ENCODE peak calls at places on chromosome 15, in nine cellular contexts. Y, C, B, Q, G, X, W, F and N are unnamed samples.

GRCh38 chr15:43749690-43750345 is 3.6 kb downstream of the PDIA3 start:
- DNase-seq in Y (no peak), C (peak), B (no peak), Q (no peak), G (no peak), X (no peak), W (no peak), F (no peak), N (no peak)

GRCh38 chr15:53759333-53759975 is at the start of gene WDR72:
- DNase-seq in Y (no peak), C (no peak), B (no peak), Q (no peak), G (no peak), X (no peak), W (peak), F (peak), N (peak)

GRCh38 chr15:29936353-29937049 is 114.2 kb upstream of the TJP1 start:
- DNase-seq in Y (no peak), C (no peak), B (no peak), Q (no peak), G (no peak), X (no peak), W (no peak), F (no peak), N (no peak)

GRCh38 chr15:100723323-100723801 is 121.0 kb downstream of the ASB7 start:
- DNase-seq in Y (no peak), C (no peak), B (no peak), Q (no peak), G (no peak), X (no peak), W (peak), F (no peak), N (no peak)

GRCh38 chr15:65423150-65423976 is 616 bp upstream of the IGDCC4 start:
- DNase-seq in Y (no peak), C (no peak), B (no peak), Q (no peak), G (no peak), X (no peak), W (no peak), F (no peak), N (peak)

GRCh38 chr15:56978898-56979662 is 60.6 kb downstream of the TCF12 start:
- DNase-seq in Y (no peak), C (no peak), B (no peak), Q (no peak), G (no peak), X (no peak), W (no peak), F (no peak), N (no peak)

GRCh38 chr15:57591822-57592367 is at the start of gene MYZAP:
- DNase-seq in Y (peak), C (peak), B (no peak), Q (peak), G (no peak), X (peak), W (no peak), F (peak), N (peak)

GRCh38 chr15:88433046-88433685 is 34.0 kb downstream of the MRPL46 start:
- DNase-seq in Y (no peak), C (no peak), B (no peak), Q (no peak), G (no peak), X (no peak), W (no peak), F (no peak), N (no peak)

GRCh38 chr15:41892621-41893421 is 1.0 kb downstream of the SPTBN5 start:
- DNase-seq in Y (no peak), C (peak), B (no peak), Q (peak), G (no peak), X (no peak), W (no peak), F (peak), N (peak)

GRCh38 chr15:29968099-29968892 is 114.5 kb upstream of the GOLGA8J start:
- DNase-seq in Y (peak), C (no peak), B (peak), Q (no peak), G (no peak), X (peak), W (no peak), F (peak), N (peak)

GRCh38 chr15:44102675-44103254 is 92.3 kb downstream of the FRMD5 start:
- DNase-seq in Y (peak), C (no peak), B (peak), Q (no peak), G (peak), X (no peak), W (peak), F (no peak), N (peak)

GRCh38 chr15:72057548-72058091 is 60.3 kb downstream of the MYO9A start:
- DNase-seq in Y (peak), C (no peak), B (no peak), Q (no peak), G (no peak), X (no peak), W (no peak), F (no peak), N (no peak)

GRCh38 chr15:96273317-96274086 is 57.0 kb upstream of the NR2F2 start:
- DNase-seq in Y (peak), C (no peak), B (no peak), Q (no peak), G (peak), X (peak), W (peak), F (peak), N (no peak)

GRCh38 chr15:79431636-79432344 is at the start of gene MINAR1:
- DNase-seq in Y (peak), C (no peak), B (peak), Q (no peak), G (no peak), X (peak), W (no peak), F (peak), N (peak)

GRCh38 chr15:90325677-90326200 is 26.3 kb upstream of the ZNF774 start:
- DNase-seq in Y (no peak), C (no peak), B (no peak), Q (no peak), G (no peak), X (no peak), W (no peak), F (no peak), N (no peak)

GRCh38 chr15:89378699-89379422 is 44.2 kb upstream of the POLG start:
- DNase-seq in Y (no peak), C (no peak), B (no peak), Q (no peak), G (no peak), X (no peak), W (no peak), F (no peak), N (no peak)

GRCh38 chr15:88391700-88392099 is 75.5 kb downstream of the MRPL46 start:
- DNase-seq in Y (no peak), C (no peak), B (no peak), Q (no peak), G (no peak), X (no peak), W (no peak), F (no peak), N (no peak)

GRCh38 chr15:25587616-25588340 is 149.0 kb upstream of the UBE3A start:
- DNase-seq in Y (no peak), C (no peak), B (no peak), Q (no peak), G (no peak), X (no peak), W (no peak), F (no peak), N (no peak)

GRCh38 chr15:48962662-48963523 is 826 bp downstream of the SHC4 start:
- DNase-seq in Y (peak), C (no peak), B (peak), Q (peak), G (no peak), X (peak), W (no peak), F (peak), N (peak)

GRCh38 chr15:43465105-43465504 is 27.9 kb downstream of the TP53BP1 start:
- DNase-seq in Y (no peak), C (no peak), B (no peak), Q (no peak), G (no peak), X (no peak), W (no peak), F (no peak), N (no peak)

GRCh38 chr15:63583027-63583426 is 14.2 kb upstream of the FBXL22 start:
- DNase-seq in Y (no peak), C (no peak), B (no peak), Q (no peak), G (no peak), X (no peak), W (peak), F (no peak), N (no peak)

GRCh38 chr15:50964075-50964474 is 55.6 kb downstream of the AP4E1 start:
- DNase-seq in Y (no peak), C (no peak), B (no peak), Q (no peak), G (no peak), X (no peak), W (no peak), F (no peak), N (no peak)

GRCh38 chr15:70643106-70643782 is 120.1 kb downstream of the UACA start:
- DNase-seq in Y (no peak), C (no peak), B (no peak), Q (no peak), G (no peak), X (no peak), W (no peak), F (no peak), N (no peak)

GRCh38 chr15:25724899-25725298 is 138.2 kb downstream of the ATP10A start:
- DNase-seq in Y (no peak), C (no peak), B (no peak), Q (no peak), G (no peak), X (no peak), W (no peak), F (no peak), N (no peak)

GRCh38 chr15:78925956-78926743 is 18.7 kb downstream of the CTSH start:
- DNase-seq in Y (no peak), C (no peak), B (no peak), Q (no peak), G (no peak), X (no peak), W (no peak), F (no peak), N (no peak)

GRCh38 chr15:85621096-85621495 is 173.6 kb downstream of the KLHL25 start:
- DNase-seq in Y (no peak), C (no peak), B (no peak), Q (no peak), G (no peak), X (no peak), W (no peak), F (no peak), N (no peak)

GRCh38 chr15:70358871-70359647 is 261.3 kb upstream of the TLE3 start:
- DNase-seq in Y (no peak), C (no peak), B (no peak), Q (no peak), G (no peak), X (no peak), W (no peak), F (no peak), N (no peak)

GRCh38 chr15:99414755-99415731 is 150.7 kb upstream of the MEF2A start:
- DNase-seq in Y (no peak), C (no peak), B (no peak), Q (no peak), G (no peak), X (no peak), W (no peak), F (no peak), N (peak)

GRCh38 chr15:69857686-69858391 is 239.9 kb downstream of the TLE3 start:
- DNase-seq in Y (no peak), C (peak), B (no peak), Q (no peak), G (no peak), X (no peak), W (no peak), F (no peak), N (no peak)

GRCh38 chr15:70792171-70792573 is 28.8 kb upstream of the UACA start:
- DNase-seq in Y (peak), C (no peak), B (no peak), Q (no peak), G (no peak), X (no peak), W (peak), F (no peak), N (no peak)